ENCODE peak calls at places on chromosome 11, in five cellular contexts. One of them, this sample, is unnamed. For H3K4me1, the result is how much of the 10 kb centered on the place peaks cover.

GRCh38 chr11:43579171-43579918 is 101.2 kb upstream of the HSD17B12 start:
- DNase-seq in Karpas-422: peak
- DNase-seq in CD8-positive, alpha-beta T cell: no peak
- DNase-seq in OCI-LY7: peak
- DNase-seq in mucosa of descending colon: no peak
- DNase-seq in this sample: no peak

GRCh38 chr11:110921742-110922200 is 209.5 kb upstream of the ARHGAP20 start:
- DNase-seq in Karpas-422: no peak
- DNase-seq in mucosa of descending colon: no peak
- DNase-seq in CD8-positive, alpha-beta T cell: no peak
- DNase-seq in OCI-LY7: no peak
- DNase-seq in this sample: no peak

GRCh38 chr11:29051935-29052334 is 943.7 kb downstream of the METTL15 start:
- DNase-seq in Karpas-422: no peak
- DNase-seq in OCI-LY7: no peak
- DNase-seq in mucosa of descending colon: no peak
- DNase-seq in CD8-positive, alpha-beta T cell: no peak
- DNase-seq in this sample: no peak

GRCh38 chr11:103536335-103536722 is 427.1 kb downstream of the DYNC2H1 start:
- DNase-seq in OCI-LY7: no peak
- DNase-seq in CD8-positive, alpha-beta T cell: no peak
- DNase-seq in Karpas-422: no peak
- DNase-seq in mucosa of descending colon: no peak
- DNase-seq in this sample: no peak

GRCh38 chr11:112320668-112321067 is 60.0 kb upstream of the PLET1 start:
- DNase-seq in Karpas-422: no peak
- DNase-seq in mucosa of descending colon: peak
- DNase-seq in OCI-LY7: no peak
- DNase-seq in CD8-positive, alpha-beta T cell: no peak
- DNase-seq in this sample: peak

GRCh38 chr11:15967966-15968365 is 388.4 kb downstream of the SOX6 start:
- DNase-seq in mucosa of descending colon: no peak
- DNase-seq in Karpas-422: no peak
- DNase-seq in CD8-positive, alpha-beta T cell: no peak
- DNase-seq in OCI-LY7: no peak
- DNase-seq in this sample: no peak

GRCh38 chr11:112412383-112412782 is 151.7 kb upstream of the PLET1 start:
- DNase-seq in CD8-positive, alpha-beta T cell: no peak
- DNase-seq in Karpas-422: no peak
- DNase-seq in OCI-LY7: no peak
- DNase-seq in mucosa of descending colon: no peak
- DNase-seq in this sample: no peak

GRCh38 chr11:110645253-110645652 is 67.0 kb downstream of the ARHGAP20 start:
- DNase-seq in CD8-positive, alpha-beta T cell: no peak
- DNase-seq in OCI-LY7: no peak
- DNase-seq in mucosa of descending colon: no peak
- DNase-seq in Karpas-422: no peak
- DNase-seq in this sample: no peak

GRCh38 chr11:64729851-64730382 is 6.9 kb upstream of the NRXN2 start:
- DNase-seq in Karpas-422: peak
- DNase-seq in mucosa of descending colon: no peak
- DNase-seq in OCI-LY7: no peak
- DNase-seq in CD8-positive, alpha-beta T cell: no peak
- DNase-seq in this sample: peak

GRCh38 chr11:75281469-75282095 is 41.0 kb downstream of the TPBGL start:
- DNase-seq in Karpas-422: no peak
- DNase-seq in CD8-positive, alpha-beta T cell: no peak
- DNase-seq in OCI-LY7: no peak
- DNase-seq in mucosa of descending colon: no peak
- DNase-seq in this sample: peak

GRCh38 chr11:102320679-102321078 is 3.4 kb downstream of the BIRC3 start:
- DNase-seq in mucosa of descending colon: no peak
- DNase-seq in Karpas-422: no peak
- DNase-seq in OCI-LY7: peak
- DNase-seq in CD8-positive, alpha-beta T cell: no peak
- DNase-seq in this sample: no peak

GRCh38 chr11:90845126-90845525 is 622.3 kb upstream of the CHORDC1 start:
- DNase-seq in CD8-positive, alpha-beta T cell: no peak
- DNase-seq in OCI-LY7: no peak
- DNase-seq in Karpas-422: no peak
- DNase-seq in mucosa of descending colon: no peak
- DNase-seq in this sample: no peak

GRCh38 chr11:47394050-47394321 is 14.4 kb upstream of the SLC39A13 start:
- DNase-seq in Karpas-422: no peak
- DNase-seq in OCI-LY7: no peak
- DNase-seq in CD8-positive, alpha-beta T cell: no peak
- DNase-seq in mucosa of descending colon: peak
- DNase-seq in this sample: no peak

GRCh38 chr11:118304227-118304808 is at the start of gene CD3E:
- DNase-seq in Karpas-422: no peak
- DNase-seq in OCI-LY7: peak
- DNase-seq in CD8-positive, alpha-beta T cell: peak
- DNase-seq in mucosa of descending colon: no peak
- DNase-seq in this sample: no peak

GRCh38 chr11:12212181-12212820 is 101.9 kb downstream of the MICAL2 start:
- DNase-seq in mucosa of descending colon: no peak
- DNase-seq in OCI-LY7: no peak
- DNase-seq in Karpas-422: no peak
- DNase-seq in CD8-positive, alpha-beta T cell: no peak
- DNase-seq in this sample: no peak

GRCh38 chr11:117771841-117772240 is 25.2 kb downstream of the DSCAML1 start:
- DNase-seq in mucosa of descending colon: no peak
- DNase-seq in CD8-positive, alpha-beta T cell: no peak
- DNase-seq in OCI-LY7: no peak
- DNase-seq in Karpas-422: no peak
- DNase-seq in this sample: no peak

GRCh38 chr11:61846351-61846750 is 18.3 kb downstream of the FADS2 start:
- DNase-seq in mucosa of descending colon: no peak
- DNase-seq in OCI-LY7: no peak
- DNase-seq in Karpas-422: no peak
- DNase-seq in CD8-positive, alpha-beta T cell: no peak
- DNase-seq in this sample: no peak

GRCh38 chr11:70541176-70541575 is 142.8 kb downstream of the CTTN start:
- DNase-seq in OCI-LY7: no peak
- DNase-seq in CD8-positive, alpha-beta T cell: no peak
- DNase-seq in Karpas-422: no peak
- DNase-seq in mucosa of descending colon: peak
- DNase-seq in this sample: no peak

GRCh38 chr11:106092446-106092845 is 15.0 kb downstream of the AASDHPPT start:
- DNase-seq in mucosa of descending colon: no peak
- DNase-seq in Karpas-422: no peak
- DNase-seq in OCI-LY7: no peak
- DNase-seq in CD8-positive, alpha-beta T cell: no peak
- DNase-seq in this sample: no peak

GRCh38 chr11:17974246-17974645 is 38.6 kb downstream of the SERGEF start:
- DNase-seq in Karpas-422: no peak
- DNase-seq in OCI-LY7: no peak
- DNase-seq in mucosa of descending colon: no peak
- DNase-seq in CD8-positive, alpha-beta T cell: no peak
- DNase-seq in this sample: no peak

GRCh38 chr11:109929308-109929707 is 163.9 kb upstream of the ZC3H12C start:
- DNase-seq in CD8-positive, alpha-beta T cell: no peak
- DNase-seq in mucosa of descending colon: no peak
- DNase-seq in OCI-LY7: no peak
- DNase-seq in Karpas-422: no peak
- DNase-seq in this sample: no peak

GRCh38 chr11:106925245-106925644 is 93.0 kb downstream of the GUCY1A2 start:
- DNase-seq in Karpas-422: no peak
- DNase-seq in OCI-LY7: no peak
- DNase-seq in CD8-positive, alpha-beta T cell: no peak
- DNase-seq in mucosa of descending colon: no peak
- DNase-seq in this sample: no peak

GRCh38 chr11:19953909-19954308 is 206.4 kb downstream of the DBX1 start:
- DNase-seq in OCI-LY7: no peak
- DNase-seq in Karpas-422: peak
- DNase-seq in CD8-positive, alpha-beta T cell: no peak
- DNase-seq in mucosa of descending colon: no peak
- DNase-seq in this sample: no peak

GRCh38 chr11:117439256-117439655 is 111.6 kb downstream of the CEP164 start:
- DNase-seq in CD8-positive, alpha-beta T cell: no peak
- DNase-seq in OCI-LY7: no peak
- DNase-seq in Karpas-422: peak
- DNase-seq in mucosa of descending colon: no peak
- DNase-seq in this sample: no peak

GRCh38 chr11:123255909-123256308 is 60.9 kb upstream of the CLMP start:
- DNase-seq in Karpas-422: no peak
- DNase-seq in mucosa of descending colon: no peak
- DNase-seq in CD8-positive, alpha-beta T cell: no peak
- DNase-seq in OCI-LY7: no peak
- DNase-seq in this sample: no peak

GRCh38 chr11:131885371-131885770 is 515.0 kb downstream of the NTM start:
- DNase-seq in Karpas-422: no peak
- DNase-seq in CD8-positive, alpha-beta T cell: no peak
- DNase-seq in mucosa of descending colon: no peak
- DNase-seq in OCI-LY7: no peak
- DNase-seq in this sample: no peak

GRCh38 chr11:120273432-120273831 is 33.5 kb downstream of the POU2F3 start:
- DNase-seq in CD8-positive, alpha-beta T cell: no peak
- DNase-seq in Karpas-422: no peak
- DNase-seq in mucosa of descending colon: no peak
- DNase-seq in OCI-LY7: no peak
- DNase-seq in this sample: no peak

GRCh38 chr11:99548264-99548663 is 527.5 kb downstream of the CNTN5 start:
- DNase-seq in mucosa of descending colon: no peak
- DNase-seq in CD8-positive, alpha-beta T cell: no peak
- DNase-seq in OCI-LY7: no peak
- DNase-seq in Karpas-422: no peak
- DNase-seq in this sample: no peak

GRCh38 chr11:27205779-27206549 is 157.1 kb downstream of the CCDC34 start:
- DNase-seq in CD8-positive, alpha-beta T cell: no peak
- DNase-seq in mucosa of descending colon: no peak
- DNase-seq in Karpas-422: no peak
- DNase-seq in OCI-LY7: no peak
- DNase-seq in this sample: no peak
- H3K4me1 ChIP-seq in CD8-positive, alpha-beta T cell: under half
- H3K4me1 ChIP-seq in mucosa of descending colon: under half
- H3K4me1 ChIP-seq in Karpas-422: under half
- H3K4me1 ChIP-seq in OCI-LY7: under half
- H3K4me1 ChIP-seq in this sample: under half

DNA sequence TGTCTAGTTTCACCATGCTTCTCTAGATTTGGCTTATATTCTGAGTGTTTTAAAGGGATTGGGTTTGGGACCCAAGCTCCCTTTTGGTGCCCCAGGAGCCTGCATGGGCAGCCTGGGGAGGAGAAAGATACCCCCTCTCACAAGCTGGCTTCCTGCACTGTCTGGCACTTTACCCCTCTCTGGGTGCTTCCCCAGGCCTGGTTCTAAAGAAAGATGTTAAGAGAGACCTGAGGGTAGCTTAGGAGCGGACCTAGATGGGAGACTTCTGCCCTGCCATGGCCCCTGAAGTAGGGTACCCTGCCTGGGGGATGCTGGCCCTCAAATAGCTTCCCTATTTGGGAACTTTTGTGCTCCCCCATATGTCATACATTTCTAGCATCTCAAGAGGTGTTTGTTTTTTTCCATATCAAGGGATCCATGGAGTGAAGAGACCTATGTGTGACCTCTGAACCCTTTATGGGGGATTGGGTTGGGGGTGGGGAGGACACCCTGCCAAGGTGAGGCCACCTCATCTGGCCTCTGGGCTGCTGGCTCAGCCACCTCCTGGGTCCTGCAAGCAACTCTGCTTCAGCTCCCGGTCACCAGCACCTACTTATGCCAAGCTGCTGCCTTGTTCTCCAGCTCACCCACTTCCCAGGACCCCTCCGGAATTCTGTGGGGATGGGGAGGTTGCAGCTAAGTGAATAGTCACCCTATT is 50.2 kb downstream of the TSPAN18 start:
- DNase-seq in OCI-LY7: no peak
- DNase-seq in Karpas-422: no peak
- DNase-seq in CD8-positive, alpha-beta T cell: no peak
- DNase-seq in mucosa of descending colon: no peak
- DNase-seq in this sample: no peak
- H3K4me1 ChIP-seq in OCI-LY7: under half
- H3K4me1 ChIP-seq in Karpas-422: under half
- H3K4me1 ChIP-seq in CD8-positive, alpha-beta T cell: under half
- H3K4me1 ChIP-seq in mucosa of descending colon: under half
- H3K4me1 ChIP-seq in this sample: under half

DNA sequence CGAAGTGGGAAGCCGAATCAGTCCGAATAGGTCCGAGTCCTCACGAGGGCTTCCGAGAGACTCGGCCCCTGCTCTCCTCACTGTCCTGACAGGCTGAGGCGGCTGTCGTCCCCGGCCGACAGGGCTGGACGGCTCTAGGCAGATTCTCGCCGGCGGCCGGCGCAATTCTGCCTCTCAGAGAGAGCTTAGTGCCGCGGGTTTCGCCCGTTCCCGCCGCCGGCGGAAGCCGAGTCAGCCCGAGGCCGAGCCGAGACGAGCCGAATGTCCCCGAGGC is 247 bp upstream of the DEAF1 start:
- DNase-seq in OCI-LY7: no peak
- DNase-seq in CD8-positive, alpha-beta T cell: no peak
- DNase-seq in mucosa of descending colon: no peak
- DNase-seq in Karpas-422: no peak
- DNase-seq in this sample: no peak
- H3K4me1 ChIP-seq in OCI-LY7: under half
- H3K4me1 ChIP-seq in CD8-positive, alpha-beta T cell: half or more
- H3K4me1 ChIP-seq in mucosa of descending colon: under half
- H3K4me1 ChIP-seq in Karpas-422: under half
- H3K4me1 ChIP-seq in this sample: under half

GRCh38 chr11:66851698-66852465 is 5.0 kb upstream of the LRFN4 start:
- DNase-seq in CD8-positive, alpha-beta T cell: no peak
- DNase-seq in mucosa of descending colon: peak
- DNase-seq in OCI-LY7: peak
- DNase-seq in Karpas-422: peak
- DNase-seq in this sample: peak

GRCh38 chr11:66849501-66850234 is 6.4 kb downstream of the RCE1 start:
- DNase-seq in CD8-positive, alpha-beta T cell: no peak
- DNase-seq in OCI-LY7: no peak
- DNase-seq in Karpas-422: no peak
- DNase-seq in mucosa of descending colon: peak
- DNase-seq in this sample: peak

GRCh38 chr11:66850235-66850587 is 6.7 kb upstream of the LRFN4 start:
- DNase-seq in Karpas-422: no peak
- DNase-seq in OCI-LY7: no peak
- DNase-seq in CD8-positive, alpha-beta T cell: no peak
- DNase-seq in mucosa of descending colon: peak
- DNase-seq in this sample: no peak

GRCh38 chr11:66848671-66849500 is 5.6 kb downstream of the RCE1 start:
- DNase-seq in OCI-LY7: no peak
- DNase-seq in Karpas-422: no peak
- DNase-seq in CD8-positive, alpha-beta T cell: no peak
- DNase-seq in mucosa of descending colon: peak
- DNase-seq in this sample: no peak

DNA sequence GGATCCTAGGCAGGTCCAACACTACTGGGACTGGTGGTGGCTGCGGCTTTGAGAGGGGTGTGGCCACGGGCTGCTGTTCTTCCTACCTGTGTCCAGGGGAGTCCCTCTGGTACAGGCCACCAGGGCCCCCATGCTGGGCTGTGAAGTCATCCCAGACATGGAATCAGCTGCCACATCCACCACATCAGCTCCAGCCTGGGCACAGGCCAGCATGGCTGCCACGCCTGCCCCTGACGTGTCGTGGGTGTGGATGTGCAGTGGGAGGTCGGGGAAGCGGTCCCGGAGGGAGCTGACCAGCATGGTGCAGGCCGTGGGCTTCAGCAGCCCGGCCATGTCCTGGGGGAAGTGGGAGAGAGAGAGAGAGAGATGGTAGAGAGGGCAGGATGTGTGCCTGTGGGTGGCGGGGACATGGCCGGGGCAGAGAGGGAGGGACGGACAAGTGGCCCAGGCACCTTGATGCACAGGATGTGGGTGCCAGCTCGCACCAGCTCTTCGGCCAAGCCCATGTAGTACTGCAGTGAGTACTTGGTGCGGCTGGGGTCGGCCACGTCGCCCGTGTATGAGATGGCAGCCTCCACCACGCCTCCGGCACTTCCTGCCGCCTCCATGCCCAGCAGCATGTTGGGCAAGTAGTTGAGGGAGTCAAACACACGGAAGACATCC is 6.1 kb upstream of the LRFN4 start:
- DNase-seq in mucosa of descending colon: peak
- DNase-seq in Karpas-422: no peak
- DNase-seq in CD8-positive, alpha-beta T cell: no peak
- DNase-seq in OCI-LY7: no peak
- DNase-seq in this sample: peak
- H3K4me1 ChIP-seq in mucosa of descending colon: under half
- H3K4me1 ChIP-seq in Karpas-422: under half
- H3K4me1 ChIP-seq in CD8-positive, alpha-beta T cell: under half
- H3K4me1 ChIP-seq in OCI-LY7: under half
- H3K4me1 ChIP-seq in this sample: under half